ENCODE peak calls at places on chromosome X, in nine cellular contexts. K, D, R, V, U, C, Y, E and J are unnamed samples.

GRCh38 chrX:6959006-6959405 is 188.5 kb upstream of the STS start:
- DNase-seq in C (no peak), E (no peak), R (no peak), V (peak; percentile 77), Y (no peak), D (no peak), K (no peak), U (no peak), J (no peak)

GRCh38 chrX:134019567-134020206 is 34.3 kb upstream of the GPC3 start:
- DNase-seq in K (no peak), C (no peak), E (no peak), V (no peak), D (no peak), R (no peak), U (no peak), Y (no peak), J (no peak)

GRCh38 chrX:133516691-133517090 is 101.4 kb upstream of the GPC4 start:
- DNase-seq in U (no peak), K (no peak), Y (no peak), V (no peak), R (no peak), D (no peak), C (no peak), E (no peak), J (no peak)

GRCh38 chrX:70439016-70439415 is 5.6 kb upstream of the DLG3 start:
- DNase-seq in U (no peak), R (no peak), D (no peak), E (no peak), Y (no peak), K (peak; percentile 7), C (no peak), V (no peak), J (no peak)

GRCh38 chrX:123601437-123601836 is 131.4 kb downstream of the THOC2 start:
- DNase-seq in K (no peak), C (no peak), D (no peak), E (no peak), Y (no peak), U (no peak), R (no peak), V (no peak), J (no peak)

GRCh38 chrX:108261541-108262218 is 170.1 kb downstream of the ATG4A start:
- DNase-seq in R (no peak), E (no peak), D (no peak), C (no peak), U (no peak), K (no peak), Y (peak; percentile 80), V (no peak), J (no peak)

GRCh38 chrX:123399709-123400108 is 215.6 kb downstream of the GRIA3 start:
- DNase-seq in U (no peak), K (no peak), D (no peak), C (no peak), Y (no peak), E (no peak), V (no peak), R (no peak), J (no peak)

GRCh38 chrX:139889760-139890159 is 43.1 kb downstream of the ATP11C start:
- DNase-seq in K (no peak), D (no peak), E (no peak), V (no peak), R (no peak), Y (no peak), C (no peak), U (no peak), J (no peak)

GRCh38 chrX:47218920-47219815 is 687 bp downstream of the CDK16 start:
- DNase-seq in Y (no peak), D (peak; percentile 28), R (peak; percentile 77), C (peak; percentile 73), K (peak; percentile 41), U (no peak), V (peak; percentile 48), E (no peak), J (peak; percentile 30)

GRCh38 chrX:49071877-49072711 is 1.7 kb downstream of the PRAF2 start:
- DNase-seq in D (no peak), V (peak; percentile 87), Y (no peak), K (peak; percentile 89), U (no peak), E (no peak), R (peak; percentile 86), C (peak; percentile 79), J (no peak)

GRCh38 chrX:38409289-38409688 is 56.9 kb downstream of the OTC start:
- DNase-seq in U (no peak), E (no peak), D (no peak), V (peak; percentile 2), R (no peak), C (no peak), Y (peak; percentile 3), K (no peak), J (no peak)

GRCh38 chrX:23783569-23784486 is 855 bp downstream of the SAT1 start:
- DNase-seq in K (no peak), V (no peak), C (no peak), E (no peak), Y (no peak), U (no peak), R (no peak), D (no peak), J (no peak)

GRCh38 chrX:101550825-101551767 is 749 bp downstream of the ARMCX1 start:
- DNase-seq in Y (no peak), E (peak; percentile 27), R (peak; percentile 83), C (peak; percentile 63), U (no peak), V (peak; percentile 68), D (no peak), K (peak; percentile 67), J (no peak)

GRCh38 chrX:25618248-25618647 is 519.9 kb upstream of the MAGEB18 start:
- DNase-seq in K (no peak), D (no peak), V (no peak), U (no peak), C (no peak), E (no peak), R (no peak), Y (no peak), J (no peak)

GRCh38 chrX:87702795-87703194 is 185.2 kb downstream of the KLHL4 start:
- DNase-seq in R (no peak), V (no peak), D (no peak), C (no peak), E (no peak), K (no peak), Y (no peak), U (no peak), J (no peak)

GRCh38 chrX:135625995-135626394 is 87.4 kb upstream of the CT45A1 start:
- DNase-seq in D (no peak), V (peak; percentile 34), K (no peak), Y (no peak), U (no peak), E (no peak), C (no peak), R (no peak), J (no peak)

GRCh38 chrX:20463296-20464075 is 196.8 kb upstream of the RPS6KA3 start:
- DNase-seq in C (no peak), E (no peak), V (no peak), D (no peak), K (no peak), Y (no peak), R (no peak), U (no peak), J (no peak)

GRCh38 chrX:71909956-71910355 is 689 bp upstream of the NHSL2 start:
- DNase-seq in K (no peak), E (no peak), Y (no peak), U (no peak), D (no peak), R (peak; percentile 70), C (peak; percentile 57), V (peak; percentile 66), J (no peak)

GRCh38 chrX:64850371-64851082 is 125.7 kb downstream of the ZC4H2 start:
- DNase-seq in K (no peak), Y (no peak), V (no peak), E (no peak), U (no peak), R (no peak), D (no peak), C (no peak), J (no peak)